ENCODE peak calls at places on chromosomes 12 and 14, in four cellular contexts. U is transverse colon, D is lung, F is left ventricle myocardium inferior. M is an unnamed sample.

GRCh38 chr12:3168775-3169221 is 91.6 kb downstream of the TSPAN9 start:
- DNase-seq in D (no peak), F (no peak), U (no peak), M (no peak)

GRCh38 chr12:109927622-109928021 is 27.5 kb downstream of the TCHP start:
- DNase-seq in U (peak; percentile 47), F (no peak), D (no peak), M (no peak)

GRCh38 chr12:121505513-121505912 is 75.3 kb downstream of the KDM2B start:
- DNase-seq in D (no peak), F (no peak), U (no peak), M (no peak)

GRCh38 chr12:49108958-49109404 is 1.7 kb downstream of the LMBR1L start:
- DNase-seq in D (peak; percentile 66), F (peak; percentile 50), U (peak; percentile 76), M (peak; percentile 40)

GRCh38 chr12:42612258-42612608 is 22.7 kb upstream of the PRICKLE1 start:
- DNase-seq in U (no peak), D (no peak), F (no peak), M (no peak)

GRCh38 chr14:63717704-63718103 is 10.2 kb downstream of the SGPP1 start:
- DNase-seq in F (no peak), D (no peak), U (no peak), M (no peak)

GRCh38 chr12:3332190-3332589 is 158.8 kb upstream of the PRMT8 start:
- DNase-seq in U (no peak), D (no peak), F (no peak), M (no peak)

GRCh38 chr12:112112423-112113132 is 4.0 kb upstream of the NAA25 start:
- DNase-seq in F (no peak), U (no peak), D (peak; percentile 63), M (no peak)

GRCh38 chr14:78253986-78254385 is 83.8 kb downstream of the NRXN3 start:
- DNase-seq in F (no peak), D (no peak), U (no peak), M (no peak)

GRCh38 chr12:47967461-47968430 is 4.3 kb downstream of the TMEM106C start:
- DNase-seq in F (no peak), D (no peak), U (no peak), M (no peak)

GRCh38 chr12:49098035-49098451 is 3.4 kb upstream of the DHH start:
- DNase-seq in D (peak; percentile 63), U (peak; percentile 54), F (peak; percentile 25), M (no peak)

GRCh38 chr12:124752437-124753229 is 111.0 kb downstream of the SCARB1 start:
- DNase-seq in U (no peak), D (peak; percentile 50), F (no peak), M (peak; percentile 55)

GRCh38 chr12:124500232-124501079 is 67.0 kb downstream of the NCOR2 start:
- DNase-seq in D (no peak), U (no peak), F (no peak), M (no peak)

GRCh38 chr12:123546281-123546680 is 12.8 kb upstream of the RILPL1 start:
- DNase-seq in F (no peak), U (no peak), D (no peak), M (no peak)

GRCh38 chr12:95774311-95775045 is 16.1 kb downstream of the NTN4 start:
- DNase-seq in D (no peak), U (no peak), F (no peak), M (no peak)

DNA sequence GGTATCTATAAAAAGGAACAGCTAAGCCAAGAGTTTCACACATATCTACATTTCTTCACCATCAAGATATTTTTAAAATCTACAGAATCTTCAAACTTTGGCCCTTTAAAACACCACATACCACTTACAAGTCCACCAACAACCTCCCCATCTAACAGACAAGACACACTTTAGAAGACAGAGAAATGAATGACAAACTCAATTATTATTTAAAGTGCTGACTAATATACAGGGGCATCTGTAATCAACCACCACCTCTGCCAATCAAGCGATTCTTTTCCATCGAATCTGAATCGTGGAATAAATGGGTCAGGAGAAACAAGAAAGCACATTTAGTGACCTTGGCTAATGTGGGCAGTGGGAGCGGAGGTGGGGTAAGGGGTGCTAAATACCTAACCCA is 7.7 kb downstream of the SETD3 start:
- DNase-seq in U (no peak), D (no peak), F (no peak), M (no peak)
- H3K27ac ChIP-seq in U (no peak overlapping the region), D (no peak overlapping the region), F (no peak overlapping the region), M (no peak overlapping the region)

GRCh38 chr12:1698638-1699214 is 7.9 kb downstream of the ADIPOR2 start:
- DNase-seq in F (no peak), D (no peak), U (no peak), M (no peak)
- TF ChIP-seq CTCF in F (no peak), D (no peak), U (no peak), M (no peak)

GRCh38 chr12:12338528-12339168 is 11.4 kb downstream of the MANSC1 start:
- DNase-seq in F (no peak), U (no peak), D (no peak), M (no peak)
- H3K27ac ChIP-seq in F (peak overlapping the region; percentile 73), U (no peak overlapping the region), D (no peak overlapping the region), M (peak overlapping the region; percentile 31)

GRCh38 chr12:92109613-92110012 is 36.0 kb downstream of the BTG1 start:
- DNase-seq in D (no peak), F (no peak), U (no peak), M (no peak)

GRCh38 chr12:92107621-92108131 is 38.0 kb downstream of the BTG1 start:
- DNase-seq in U (no peak), F (no peak), D (no peak), M (no peak)

GRCh38 chr12:92111256-92111655 is 34.4 kb downstream of the BTG1 start:
- DNase-seq in D (no peak), F (no peak), U (no peak), M (no peak)

GRCh38 chr12:92108651-92109050 is 37.0 kb downstream of the BTG1 start:
- DNase-seq in F (no peak), D (no peak), U (no peak), M (no peak)

GRCh38 chr12:92110083-92110640 is 35.5 kb downstream of the BTG1 start:
- DNase-seq in U (no peak), D (no peak), F (no peak), M (no peak)
- TF ChIP-seq CTCF in U (no peak), D (no peak), F (no peak), M (no peak)

DNA sequence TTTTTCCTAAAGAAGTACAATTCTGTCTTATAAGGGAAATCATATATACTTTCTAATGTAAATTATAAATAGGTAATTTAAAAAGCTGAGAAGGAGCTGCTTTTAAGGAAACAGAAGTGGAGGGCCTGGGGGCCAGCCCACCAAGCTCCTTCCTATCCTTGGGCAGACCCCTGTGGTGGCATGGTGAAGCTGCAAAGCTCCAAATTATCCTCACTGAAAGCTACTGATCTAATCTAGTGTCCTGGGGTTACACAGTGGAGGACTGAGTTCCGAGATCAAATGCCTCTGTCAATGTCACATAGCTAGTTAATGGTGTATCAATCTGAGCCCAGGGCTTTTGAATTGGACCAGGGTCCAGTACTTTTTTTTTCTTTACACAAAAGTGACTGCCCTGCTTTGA is 355.4 kb downstream of the CEP128 start:
- DNase-seq in D (no peak), F (no peak), U (no peak), M (no peak)
- H3K27ac ChIP-seq in D (no peak overlapping the region), F (no peak overlapping the region), U (no peak overlapping the region), M (no peak overlapping the region)

DNA sequence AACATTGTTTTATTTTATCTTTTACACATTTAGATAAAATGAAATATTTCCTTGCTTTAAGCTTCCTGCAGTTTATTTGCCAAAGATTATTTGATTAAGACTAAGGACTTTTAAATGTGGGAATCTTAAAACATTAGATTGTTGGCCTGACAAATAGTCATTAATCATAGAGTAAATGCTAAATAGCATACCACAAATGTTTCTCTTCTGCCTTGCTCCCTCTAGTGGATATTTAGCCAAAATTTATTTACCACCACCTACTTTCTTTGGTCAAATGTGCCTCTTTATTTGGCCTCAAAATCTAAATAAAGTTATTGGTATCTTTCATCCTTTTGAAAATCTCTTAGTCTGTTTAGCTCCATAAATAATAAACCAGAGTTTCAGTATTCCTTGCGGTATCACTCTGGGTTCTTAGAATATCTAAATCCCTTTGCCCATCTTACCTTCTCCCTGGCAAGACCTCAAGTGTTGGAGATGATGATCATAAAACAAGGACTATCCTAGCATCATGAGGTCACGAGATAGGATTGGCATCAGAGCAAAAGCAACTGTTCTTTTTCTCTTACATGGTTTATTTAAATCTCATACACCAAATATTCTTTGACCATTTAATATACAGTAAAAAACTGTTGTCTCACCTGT is 150.6 kb upstream of the AEBP2 start:
- DNase-seq in F (no peak), D (no peak), U (no peak), M (no peak)
- TF ChIP-seq CTCF in F (peak; percentile 73), D (peak; percentile 21), U (peak; percentile 54), M (peak; percentile 50)